ENCODE peak calls at places on chromosome X, in six cellular contexts. C is pancreas, S is left ventricle myocardium inferior, V is endodermal cell, A is esophagus muscularis mucosa, X is psoas muscle. L is an unnamed sample.

GRCh38 chrX:40474205-40474626 is 106.6 kb upstream of the ATP6AP2 start:
- DNase-seq in C (peak; percentile 37), S (peak; percentile 17), V (peak; percentile 98), A (no peak), X (no peak), L (no peak)

GRCh38 chrX:103584606-103585005 is 709 bp upstream of the TCEAL4 start:
- DNase-seq in C (no peak), S (no peak), V (no peak), A (no peak), X (no peak), L (no peak)

GRCh38 chrX:25534096-25534495 is 518.3 kb upstream of the ARX start:
- DNase-seq in C (no peak), S (no peak), V (no peak), A (no peak), X (no peak), L (no peak)

GRCh38 chrX:135697614-135698013 is 15.8 kb upstream of the CT45A1 start:
- DNase-seq in C (no peak), S (no peak), V (no peak), A (no peak), X (no peak), L (no peak)

GRCh38 chrX:130702867-130703707 is 199.9 kb downstream of the ENOX2 start:
- DNase-seq in C (no peak), S (no peak), V (no peak), A (no peak), X (no peak), L (no peak)

GRCh38 chrX:25427873-25428555 is 412.2 kb upstream of the ARX start:
- DNase-seq in C (no peak), S (no peak), V (peak; percentile 87), A (no peak), X (no peak), L (no peak)

GRCh38 chrX:52422884-52423283 is 54.1 kb downstream of the XAGE2 start:
- DNase-seq in C (no peak), S (no peak), V (no peak), A (no peak), X (no peak), L (no peak)

GRCh38 chrX:141982296-141982695 is 78.6 kb downstream of the MAGEC1 start:
- DNase-seq in C (no peak), S (no peak), V (no peak), A (no peak), X (no peak), L (no peak)

GRCh38 chrX:105495376-105495775 is 274.9 kb upstream of the TEX13A start:
- DNase-seq in C (no peak), S (no peak), V (no peak), A (no peak), X (no peak), L (no peak)

GRCh38 chrX:129606918-129607317 is 47.8 kb downstream of the APLN start:
- DNase-seq in C (peak; percentile 62), S (no peak), V (peak; percentile 80), A (no peak), X (no peak), L (peak; percentile 46)

GRCh38 chrX:107935200-107935599 is 47.0 kb downstream of the TEX13B start:
- DNase-seq in C (no peak), S (no peak), V (no peak), A (no peak), X (no peak), L (no peak)

GRCh38 chrX:101287402-101287801 is 3.7 kb downstream of the TAF7L start:
- DNase-seq in C (no peak), S (no peak), V (no peak), A (no peak), X (no peak), L (no peak)

GRCh38 chrX:38768079-38768478 is 33.2 kb upstream of the MID1IP1 start:
- DNase-seq in C (no peak), S (no peak), V (no peak), A (no peak), X (no peak), L (no peak)

GRCh38 chrX:58025979-58026378 is 115.7 kb upstream of the ZXDA start:
- DNase-seq in C (no peak), S (no peak), V (peak; percentile 50), A (no peak), X (no peak), L (no peak)

GRCh38 chrX:66150188-66150587 is 13.9 kb upstream of the HEPH start:
- DNase-seq in C (no peak), S (no peak), V (no peak), A (no peak), X (no peak), L (no peak)

GRCh38 chrX:129759576-129760061 is 20.1 kb upstream of the SASH3 start:
- DNase-seq in C (no peak), S (no peak), V (peak; percentile 52), A (no peak), X (peak; percentile 34), L (peak; percentile 39)

GRCh38 chrX:38271154-38271716 is 50.6 kb upstream of the SRPX start:
- DNase-seq in C (no peak), S (no peak), V (no peak), A (no peak), X (no peak), L (no peak)

GRCh38 chrX:143429831-143430230 is 87.4 kb downstream of the SPANXN3 start:
- DNase-seq in C (no peak), S (no peak), V (no peak), A (no peak), X (no peak), L (no peak)

GRCh38 chrX:15816886-15817285 is 26.6 kb downstream of the ZRSR2 start:
- DNase-seq in C (no peak), S (no peak), V (peak; percentile 50), A (no peak), X (no peak), L (peak; percentile 10)

GRCh38 chrX:10633722-10634121 is 13.3 kb upstream of the MID1 start:
- DNase-seq in C (no peak), S (peak; percentile 12), V (no peak), A (no peak), X (peak; percentile 20), L (no peak)

GRCh38 chrX:151359341-151359740 is 37.7 kb upstream of the VMA21 start:
- DNase-seq in C (no peak), S (no peak), V (peak; percentile 71), A (no peak), X (no peak), L (no peak)

GRCh38 chrX:7169627-7170026 is 21.7 kb upstream of the PUDP start:
- DNase-seq in C (no peak), S (no peak), V (no peak), A (no peak), X (no peak), L (no peak)

GRCh38 chrX:33032700-33033099 is 178.6 kb downstream of the DMD start:
- DNase-seq in C (no peak), S (no peak), V (no peak), A (no peak), X (no peak), L (no peak)

GRCh38 chrX:138157850-138158249 is 553.7 kb downstream of the FGF13 start:
- DNase-seq in C (no peak), S (no peak), V (no peak), A (no peak), X (no peak), L (no peak)

GRCh38 chrX:41922125-41922521 is 1.2 kb downstream of the CASK start:
- DNase-seq in C (no peak), S (no peak), V (no peak), A (no peak), X (no peak), L (no peak)

GRCh38 chrX:78652971-78653822 is 5.9 kb downstream of the RTL3 start:
- DNase-seq in C (no peak), S (no peak), V (no peak), A (no peak), X (no peak), L (no peak)

GRCh38 chrX:63128509-63128908 is 222.6 kb downstream of the SPIN4 start:
- DNase-seq in C (peak; percentile 15), S (no peak), V (peak; percentile 62), A (no peak), X (no peak), L (no peak)

DNA sequence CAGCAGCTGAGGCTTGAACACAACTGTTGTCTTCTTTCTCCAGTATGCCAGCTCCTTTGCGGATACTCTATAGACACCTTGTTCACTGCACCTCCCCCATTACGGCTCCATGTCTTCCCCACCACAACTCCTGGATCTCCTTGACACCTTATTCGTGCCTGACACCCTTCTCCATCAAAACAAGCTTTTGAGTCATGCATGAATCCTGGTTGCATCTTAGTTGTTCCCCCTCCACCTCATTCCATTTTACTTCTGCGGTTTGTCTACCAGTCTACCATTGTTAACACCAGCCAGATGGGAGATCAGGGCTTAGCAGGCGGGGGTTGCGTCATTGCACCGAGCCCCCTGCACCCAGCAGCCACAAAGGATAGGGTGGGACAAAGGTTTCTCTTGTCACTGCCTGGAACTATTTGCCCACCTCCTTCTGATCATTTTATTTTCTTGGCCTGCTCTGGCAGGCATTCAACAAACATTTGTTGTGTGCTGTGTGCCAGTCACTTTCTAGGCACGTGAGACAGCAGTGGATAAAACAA is 2.0 kb upstream of the CDK16 start:
- DNase-seq in C (no peak), S (no peak), V (no peak), A (no peak), X (no peak), L (no peak)
- H3K27ac ChIP-seq in C (no peak overlapping the region), S (peak overlapping the region; percentile 98), V (peak overlapping the region; percentile 82), A (peak overlapping the region; percentile 96), X (peak overlapping the region; percentile 95), L (peak overlapping the region; percentile 84)

DNA sequence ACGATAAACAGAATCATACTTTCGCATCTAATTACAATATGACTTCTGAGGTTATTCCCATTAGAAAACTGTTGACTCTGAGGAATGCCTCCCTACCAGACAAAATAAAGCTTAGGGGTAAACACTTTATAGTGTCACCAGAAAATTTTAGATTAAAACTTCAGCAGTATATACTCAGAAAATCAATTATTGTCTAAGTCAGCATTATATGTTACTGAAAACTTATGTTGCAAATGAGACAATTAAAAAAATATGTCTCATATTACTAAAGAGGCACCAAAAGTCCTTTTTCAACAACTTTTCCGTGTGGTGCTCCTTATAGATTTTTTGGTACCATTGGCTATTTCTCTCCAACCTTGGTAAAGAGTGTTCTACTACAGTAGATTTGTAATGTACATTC is 91.4 kb downstream of the HMGN5 start:
- DNase-seq in C (no peak), S (no peak), V (no peak), A (no peak), X (no peak), L (no peak)
- H3K9me3 ChIP-seq in C (no peaks in the 10 kb centered on the region), S (no peaks in the 10 kb centered on the region), V (no peaks in the 10 kb centered on the region), A (no peaks in the 10 kb centered on the region), X (no peaks in the 10 kb centered on the region), L (no peaks in the 10 kb centered on the region)

GRCh38 chrX:30065226-30065625 is 150.1 kb upstream of the MAGEB2 start:
- DNase-seq in C (no peak), S (no peak), V (no peak), A (no peak), X (no peak), L (no peak)

DNA sequence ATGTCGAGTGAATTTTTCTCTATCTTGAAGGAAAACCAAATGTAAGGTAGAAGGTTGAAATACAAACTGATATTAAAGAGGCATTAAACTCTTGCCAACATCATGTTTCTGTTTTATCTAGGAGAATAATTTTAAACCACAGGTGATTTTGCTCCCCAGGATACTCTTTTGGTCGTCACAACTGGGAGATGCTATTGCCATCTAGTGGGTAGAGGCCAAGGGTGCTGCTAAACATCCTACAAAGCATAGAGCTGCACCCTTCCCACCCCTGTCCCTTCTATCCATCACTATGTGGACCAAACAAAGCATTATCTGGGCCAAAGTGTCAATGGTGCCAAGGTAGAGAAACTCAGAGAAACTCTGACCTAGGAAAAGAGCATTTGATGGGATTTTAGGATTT is 154.6 kb upstream of the MAGEB2 start:
- DNase-seq in C (no peak), S (no peak), V (peak; percentile 59), A (no peak), X (no peak), L (no peak)
- TF ChIP-seq CTCF in C (no peak), S (peak; percentile 54), V (peak; percentile 90), A (no peak), X (no peak), L (no peak)

GRCh38 chrX:17735396-17735795 is 1.9 kb upstream of the SCML1 start:
- DNase-seq in C (no peak), S (no peak), V (no peak), A (no peak), X (no peak), L (no peak)
- H3K27ac ChIP-seq in C (no peak overlapping the region), S (peak overlapping the region; percentile 81), V (no peak overlapping the region), A (peak overlapping the region; percentile 95), X (no peak overlapping the region), L (no peak overlapping the region)

L was measured in CD4-positive, alpha-beta T cell.